ENCODE peak calls at places on chromosome 7, in ten cellular contexts. R, P, K, B, N, Q, A, D, Y and U are unnamed samples.

GRCh38 chr7:37942934-37943610 is 22.6 kb downstream of the EPDR1 start:
- DNase-seq in N (peak; percentile 18), P (peak; percentile 75), A (peak; percentile 42), R (no peak), D (peak; percentile 80), Y (no peak), B (no peak), Q (no peak), K (peak; percentile 67), U (no peak)

GRCh38 chr7:48742046-48742445 is 182.3 kb upstream of the CDC14C start:
- DNase-seq in Q (no peak), P (no peak), A (no peak), B (no peak), N (no peak), R (no peak), D (no peak), Y (no peak), K (no peak), U (no peak)

GRCh38 chr7:137343483-137343841 is at the start of gene PTN:
- DNase-seq in Y (peak; percentile 74), Q (no peak), N (peak; percentile 58), K (no peak), D (peak; percentile 27), P (peak; percentile 60), B (no peak), A (peak; percentile 39), R (no peak), U (no peak)

GRCh38 chr7:5690931-5691461 is 90.5 kb downstream of the RNF216 start:
- DNase-seq in A (no peak), B (no peak), D (peak; percentile 44), Q (no peak), K (no peak), P (no peak), Y (peak; percentile 51), R (no peak), N (peak; percentile 76), U (no peak)

GRCh38 chr7:1593091-1593866 is 23.4 kb upstream of the PSMG3 start:
- DNase-seq in N (peak; percentile 4), B (no peak), R (no peak), A (no peak), D (no peak), P (no peak), K (no peak), Y (peak; percentile 34), Q (no peak), U (peak; percentile 25)

GRCh38 chr7:32154797-32155196 is 84.6 kb upstream of the PDE1C start:
- DNase-seq in Y (peak; percentile 81), N (no peak), D (peak; percentile 67), R (peak; percentile 31), A (peak; percentile 46), P (no peak), Q (no peak), B (no peak), K (no peak), U (no peak)

GRCh38 chr7:19707240-19707639 is 1.6 kb downstream of the POLR1F start:
- DNase-seq in K (no peak), B (no peak), D (no peak), Q (no peak), N (peak; percentile 68), A (peak; percentile 15), P (no peak), R (no peak), Y (peak; percentile 29), U (no peak)

GRCh38 chr7:79610905-79611304 is 157.4 kb upstream of the MAGI2 start:
- DNase-seq in K (no peak), B (no peak), A (peak; percentile 74), N (peak; percentile 40), Q (no peak), P (peak; percentile 11), Y (no peak), R (no peak), D (no peak), U (no peak)

GRCh38 chr7:127253289-127254162 is 785 bp upstream of the GRM8 start:
- DNase-seq in Q (peak; percentile 26), K (peak; percentile 75), B (peak; percentile 15), R (peak; percentile 67), A (peak; percentile 55), Y (peak; percentile 83), D (peak; percentile 63), P (peak; percentile 83), N (peak; percentile 63), U (peak; percentile 52)

GRCh38 chr7:127252380-127252718 is 392 bp downstream of the GRM8 start:
- DNase-seq in R (no peak), K (no peak), D (no peak), A (no peak), N (peak; percentile 2), Y (no peak), B (no peak), Q (no peak), P (no peak), U (no peak)

GRCh38 chr7:127256326-127256725 is 3.6 kb upstream of the GRM8 start:
- DNase-seq in B (no peak), N (no peak), K (no peak), Q (no peak), R (no peak), D (no peak), A (no peak), Y (no peak), P (no peak), U (no peak)

GRCh38 chr7:127252736-127253288 is at the start of gene GRM8:
- DNase-seq in P (peak; percentile 61), Y (peak; percentile 69), R (peak; percentile 39), N (peak; percentile 44), K (peak; percentile 51), D (peak; percentile 33), A (peak; percentile 44), B (no peak), Q (no peak), U (no peak)

GRCh38 chr7:127254163-127254684 is 1.5 kb upstream of the GRM8 start:
- DNase-seq in A (no peak), R (no peak), Y (no peak), Q (no peak), D (no peak), P (no peak), B (no peak), K (no peak), N (no peak), U (no peak)
- H3K4me3 ChIP-seq in A (no peak overlapping the region), R (peak overlapping the region; percentile 81), Y (peak overlapping the region; percentile 90), Q (no peak overlapping the region), D (no peak overlapping the region), P (no peak overlapping the region), B (peak overlapping the region; percentile 66), K (peak overlapping the region; percentile 77), N (peak overlapping the region; percentile 85), U (peak overlapping the region; percentile 68)

DNA sequence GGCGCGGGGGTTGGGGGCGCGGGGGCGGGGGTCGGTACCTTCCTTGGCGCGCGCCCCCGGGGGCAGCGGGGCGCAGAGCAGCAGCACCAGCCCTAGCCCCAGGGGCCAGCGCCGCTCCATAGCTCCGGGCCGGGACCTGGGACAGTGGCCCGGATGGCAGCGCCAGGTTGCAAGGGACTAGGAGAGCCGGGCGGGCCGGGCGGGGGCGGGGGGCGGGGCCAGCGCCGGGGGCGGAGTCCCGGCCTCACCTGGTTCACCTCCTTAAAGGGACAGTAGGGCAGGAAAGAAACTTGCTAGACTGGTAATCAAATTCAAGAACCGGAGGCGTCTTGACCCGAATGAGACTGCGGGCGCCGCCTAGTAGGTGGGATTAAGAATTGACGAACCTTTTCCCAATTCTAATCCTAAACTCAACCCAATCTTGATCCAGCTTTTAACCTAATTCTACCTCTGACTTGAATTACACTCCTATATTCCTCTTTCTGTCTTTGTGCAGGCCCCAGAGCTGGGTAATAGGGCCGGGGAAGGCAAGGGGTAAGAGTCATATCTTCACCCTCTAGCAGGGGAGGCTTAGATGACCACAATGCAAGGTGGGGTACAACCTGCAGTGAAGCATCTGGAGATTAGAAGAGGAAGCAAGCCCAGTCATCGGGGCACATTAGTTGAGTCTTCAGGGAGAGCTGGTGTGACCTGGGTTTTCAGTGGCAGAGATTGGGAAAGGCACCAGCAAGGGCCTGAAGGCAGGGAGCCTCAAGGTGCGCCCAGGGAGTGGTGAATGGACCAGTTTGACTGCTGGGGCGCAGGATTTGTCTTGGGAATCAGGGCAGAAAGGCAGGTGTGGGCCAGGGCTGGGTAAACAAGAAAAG is at the start of gene EPHA1:
- DNase-seq in Y (peak; percentile 42), K (peak; percentile 77), Q (no peak), P (peak; percentile 81), B (peak; percentile 88), A (no peak), N (no peak), R (peak; percentile 78), D (no peak), U (no peak)
- H3K4me3 ChIP-seq in Y (no peak within 1 kb of the TSS), K (peak within 1 kb of the TSS; percentile 54), Q (peak within 1 kb of the TSS; percentile 15), P (peak within 1 kb of the TSS; percentile 12), B (peak within 1 kb of the TSS; percentile 92), A (no peak within 1 kb of the TSS), N (no peak within 1 kb of the TSS), R (peak within 1 kb of the TSS; percentile 48), D (no peak within 1 kb of the TSS), U (no peak within 1 kb of the TSS)

GRCh38 chr7:132578050-132578370 is 1.7 kb upstream of the PLXNA4 start:
- DNase-seq in N (no peak), A (no peak), D (no peak), P (no peak), Y (no peak), K (no peak), R (no peak), Q (no peak), B (no peak), U (no peak)

GRCh38 chr7:132576723-132577089 is 436 bp upstream of the PLXNA4 start:
- DNase-seq in R (no peak), Q (no peak), P (peak; percentile 23), D (peak; percentile 39), B (no peak), A (no peak), K (no peak), Y (peak; percentile 26), N (no peak), U (no peak)

GRCh38 chr7:132577206-132578049 is 1.2 kb upstream of the PLXNA4 start:
- DNase-seq in P (peak; percentile 83), D (peak; percentile 83), Y (peak; percentile 72), N (peak; percentile 59), R (peak; percentile 40), A (peak; percentile 80), Q (peak; percentile 43), B (no peak), K (no peak), U (no peak)

GRCh38 chr7:132575336-132575986 is 809 bp downstream of the PLXNA4 start:
- DNase-seq in Y (peak; percentile 73), K (no peak), Q (no peak), A (peak; percentile 64), R (no peak), P (peak; percentile 61), B (no peak), N (peak; percentile 29), D (peak; percentile 64), U (no peak)

DNA sequence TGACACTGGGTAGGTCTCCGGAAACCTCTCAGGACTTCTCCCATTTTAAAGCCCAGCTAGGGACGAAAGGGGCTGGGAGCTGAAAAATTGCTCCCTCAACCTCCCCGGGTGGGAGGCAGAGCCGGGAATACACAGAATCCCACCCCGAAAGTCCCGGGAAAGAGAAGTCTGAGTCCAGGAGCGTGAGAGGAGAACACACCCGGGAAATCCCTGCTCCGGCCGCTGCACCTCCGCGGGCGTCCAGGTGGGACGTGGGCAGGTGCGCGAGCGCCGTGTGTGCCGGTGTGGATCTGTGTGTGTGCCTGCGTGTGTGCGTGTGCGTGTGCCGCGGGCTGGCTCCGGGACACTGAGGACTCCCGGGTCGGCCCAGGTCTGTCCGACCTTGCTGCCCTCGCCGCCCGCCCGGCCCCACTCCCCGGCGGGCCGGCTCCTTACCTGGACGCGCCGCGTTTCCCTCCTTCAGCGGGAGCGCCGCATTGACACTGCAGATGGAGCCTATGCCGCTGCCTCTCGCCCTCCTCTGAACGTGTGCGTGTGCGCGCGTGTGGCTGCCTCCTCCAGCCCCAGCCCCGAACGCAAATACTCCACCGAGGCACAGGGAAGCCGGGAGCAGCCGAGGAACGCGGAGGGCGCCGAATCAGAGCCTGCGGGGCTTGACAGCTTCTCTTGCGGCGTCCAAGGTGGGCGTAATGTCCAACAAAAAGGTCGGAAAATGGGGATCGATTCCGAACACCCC is at the start of gene PLXNA4:
- DNase-seq in N (peak; percentile 10), R (no peak), K (no peak), B (no peak), Q (no peak), D (peak; percentile 25), A (peak; percentile 14), Y (peak; percentile 29), P (peak; percentile 31), U (no peak)
- H3K4me3 ChIP-seq in N (peak within 1 kb of the TSS; percentile 89), R (peak within 1 kb of the TSS; percentile 64), K (peak within 1 kb of the TSS; percentile 57), B (no peak within 1 kb of the TSS), Q (peak within 1 kb of the TSS; percentile 27), D (peak within 1 kb of the TSS; percentile 60), A (peak within 1 kb of the TSS; percentile 57), Y (peak within 1 kb of the TSS; percentile 61), P (peak within 1 kb of the TSS; percentile 55), U (no peak within 1 kb of the TSS)

DNA sequence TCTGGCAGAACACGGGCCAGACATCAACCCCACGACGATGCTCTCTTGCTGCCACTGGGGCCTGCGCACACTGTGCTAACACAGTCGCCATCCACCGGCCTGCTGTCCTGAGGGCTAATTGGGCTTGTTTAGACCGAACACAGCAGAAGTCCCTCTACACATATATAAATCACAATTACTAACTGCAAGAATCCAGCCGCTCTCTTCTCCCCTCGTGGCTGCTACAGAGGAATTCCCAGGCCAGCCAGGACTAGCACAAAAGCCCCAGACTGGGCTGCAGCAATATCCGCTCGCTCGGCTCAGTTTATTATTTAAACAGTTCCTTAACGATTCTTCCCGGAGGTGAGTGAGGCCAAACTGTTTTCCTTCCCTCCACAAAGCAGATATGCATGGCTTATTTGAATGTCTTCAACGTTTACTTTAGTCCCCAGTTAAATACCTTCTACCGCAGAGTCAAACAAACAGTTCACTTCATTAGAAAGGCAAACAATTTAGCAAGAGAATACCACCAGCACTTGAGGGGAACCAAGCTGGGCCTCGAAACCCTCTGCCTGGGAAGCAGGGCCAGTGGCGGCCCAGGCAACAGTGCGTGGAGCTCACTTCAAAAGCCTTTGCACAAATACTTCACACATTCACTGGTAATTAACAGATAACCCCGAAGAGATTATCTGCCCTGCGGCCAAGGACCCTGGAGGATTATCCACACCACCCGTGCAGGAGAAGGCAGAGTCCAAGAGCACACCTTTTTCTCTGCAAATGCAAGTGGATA is 145.4 kb downstream of the GLI3 start:
- DNase-seq in N (peak; percentile 86), K (no peak), Y (no peak), B (no peak), R (peak; percentile 37), P (peak; percentile 66), D (no peak), A (no peak), Q (no peak), U (no peak)
- H3K4me3 ChIP-seq in N (no peak overlapping the region), K (no peak overlapping the region), Y (no peak overlapping the region), B (no peak overlapping the region), R (no peak overlapping the region), P (no peak overlapping the region), D (no peak overlapping the region), A (no peak overlapping the region), Q (no peak overlapping the region), U (no peak overlapping the region)